ENCODE peak calls at places on chromosomes 12 and 14, in eight cellular contexts. Q is ELF-1; U is GM04503; E is endothelial cell of umbilical vein; M is left ventricle myocardium superior; Y is T-helper 1 cell; T is natural killer cell treated with Interleukin-12 subunit alpha and Interleukin-12 subunit beta and Interleukin-15 and Interleukin-18, amount 100 ng/mL, for 72 hours; L is A549. S is an unnamed sample.

GRCh38 chr12:133073836-133074235 is 6.9 kb upstream of the ZNF140 start:
- DNase-seq in Q (no peak), U (no peak), E (no peak), M (no peak), Y (no peak), T (no peak), L (no peak), S (no peak)

GRCh38 chr12:120529641-120530314 is 820 bp upstream of the COQ5 start:
- DNase-seq in Q (peak), U (no peak), E (peak), M (no peak), Y (no peak), T (no peak), L (peak), S (peak)

GRCh38 chr14:69539631-69540410 is 34.9 kb downstream of the CCDC177 start:
- DNase-seq in Q (no peak), U (peak), E (no peak), M (peak), Y (no peak), T (no peak), L (no peak), S (no peak)

GRCh38 chr12:100443434-100443833 is 30.2 kb upstream of the NR1H4 start:
- DNase-seq in Q (no peak), U (no peak), E (no peak), M (no peak), Y (no peak), T (no peak), L (no peak), S (no peak)

GRCh38 chr12:111546758-111547383 is 52.2 kb downstream of the ATXN2 start:
- DNase-seq in Q (no peak), U (no peak), E (no peak), M (no peak), Y (no peak), T (no peak), L (no peak), S (peak)

GRCh38 chr14:105881021-105881930 is 354.9 kb downstream of the TMEM121 start:
- DNase-seq in Q (no peak), U (no peak), E (no peak), M (peak), Y (peak), T (peak), L (no peak), S (no peak)

GRCh38 chr14:55721353-55721752 is 141.3 kb downstream of the KTN1 start:
- DNase-seq in Q (no peak), U (peak), E (peak), M (no peak), Y (no peak), T (no peak), L (no peak), S (peak)

GRCh38 chr14:89621009-89621421 is 204.0 kb upstream of the FOXN3 start:
- DNase-seq in Q (no peak), U (no peak), E (no peak), M (no peak), Y (peak), T (no peak), L (no peak), S (no peak)

GRCh38 chr14:61489002-61489401 is 167.6 kb downstream of the PRKCH start:
- DNase-seq in Q (no peak), U (no peak), E (no peak), M (no peak), Y (no peak), T (no peak), L (no peak), S (no peak)

GRCh38 chr14:26984318-26985177 is 386.7 kb upstream of the NOVA1 start:
- DNase-seq in Q (peak), U (peak), E (peak), M (peak), Y (no peak), T (no peak), L (no peak), S (peak)

GRCh38 chr12:52788876-52789636 is 6.9 kb downstream of the KRT3 start:
- DNase-seq in Q (no peak), U (no peak), E (no peak), M (no peak), Y (no peak), T (no peak), L (no peak), S (no peak)

GRCh38 chr12:26451763-26452162 is 256.4 kb downstream of the SSPN start:
- DNase-seq in Q (no peak), U (no peak), E (no peak), M (no peak), Y (no peak), T (no peak), L (no peak), S (no peak)

GRCh38 chr14:38080696-38081095 is 127.0 kb upstream of the SSTR1 start:
- DNase-seq in Q (no peak), U (no peak), E (no peak), M (no peak), Y (no peak), T (no peak), L (no peak), S (no peak)

GRCh38 chr12:76238688-76239087 is 109.5 kb downstream of the BBS10 start:
- DNase-seq in Q (no peak), U (no peak), E (no peak), M (no peak), Y (no peak), T (no peak), L (no peak), S (no peak)

GRCh38 chr12:1047898-1048660 is 57.1 kb downstream of the ERC1 start:
- DNase-seq in Q (no peak), U (no peak), E (peak), M (no peak), Y (no peak), T (no peak), L (no peak), S (peak)

GRCh38 chr12:53185582-53186153 is 4.9 kb upstream of the CSAD start:
- DNase-seq in Q (no peak), U (no peak), E (no peak), M (no peak), Y (no peak), T (no peak), L (no peak), S (no peak)

GRCh38 chr14:36665887-36666415 is 4.3 kb downstream of the PAX9 start:
- DNase-seq in Q (no peak), U (no peak), E (no peak), M (no peak), Y (no peak), T (no peak), L (no peak), S (no peak)

GRCh38 chr12:106118-106561 is 39.6 kb downstream of the IQSEC3 start:
- DNase-seq in Q (peak), U (no peak), E (no peak), M (peak), Y (no peak), T (peak), L (peak), S (no peak)

GRCh38 chr14:85218982-85219381 is 311.0 kb upstream of the FLRT2 start:
- DNase-seq in Q (no peak), U (no peak), E (no peak), M (no peak), Y (no peak), T (no peak), L (no peak), S (no peak)

GRCh38 chr12:132026796-132027500 is 77.2 kb downstream of the EP400 start:
- DNase-seq in Q (no peak), U (no peak), E (no peak), M (no peak), Y (no peak), T (no peak), L (no peak), S (no peak)

GRCh38 chr14:59190372-59190771 is 1.9 kb downstream of the DAAM1 start:
- DNase-seq in Q (no peak), U (no peak), E (no peak), M (no peak), Y (no peak), T (no peak), L (peak), S (peak)

GRCh38 chr12:1517007-1517406 is 77.4 kb downstream of the FBXL14 start:
- DNase-seq in Q (peak), U (peak), E (no peak), M (no peak), Y (no peak), T (no peak), L (no peak), S (peak)

GRCh38 chr14:104936361-104937155 is 11.9 kb downstream of the PLD4 start:
- DNase-seq in Q (no peak), U (no peak), E (no peak), M (no peak), Y (no peak), T (no peak), L (no peak), S (no peak)

GRCh38 chr14:59251811-59252771 is 63.6 kb downstream of the DAAM1 start:
- DNase-seq in Q (no peak), U (peak), E (no peak), M (no peak), Y (no peak), T (no peak), L (no peak), S (peak)

GRCh38 chr14:71539660-71540285 is 392.5 kb upstream of the RGS6 start:
- DNase-seq in Q (no peak), U (no peak), E (peak), M (no peak), Y (no peak), T (no peak), L (no peak), S (no peak)

GRCh38 chr14:94977016-94977415 is 180.3 kb downstream of the DICER1 start:
- DNase-seq in Q (no peak), U (no peak), E (no peak), M (no peak), Y (no peak), T (no peak), L (no peak), S (no peak)

GRCh38 chr12:6328045-6328779 is 13.7 kb downstream of the TNFRSF1A start:
- DNase-seq in Q (no peak), U (no peak), E (no peak), M (no peak), Y (no peak), T (no peak), L (no peak), S (no peak)

GRCh38 chr12:25020621-25021243 is 71.8 kb upstream of the BCAT1 start:
- DNase-seq in Q (no peak), U (no peak), E (no peak), M (no peak), Y (no peak), T (no peak), L (no peak), S (no peak)

GRCh38 chr12:112595415-112595814 is 176.7 kb downstream of the PTPN11 start:
- DNase-seq in Q (no peak), U (no peak), E (no peak), M (no peak), Y (no peak), T (no peak), L (no peak), S (no peak)

GRCh38 chr14:37566811-37567371 is 28.2 kb downstream of the FOXA1 start:
- DNase-seq in Q (no peak), U (no peak), E (peak), M (no peak), Y (no peak), T (no peak), L (no peak), S (peak)

GRCh38 chr12:602700-603068 is 60.6 kb downstream of the NINJ2 start:
- DNase-seq in Q (no peak), U (no peak), E (no peak), M (no peak), Y (no peak), T (no peak), L (no peak), S (no peak)

GRCh38 chr14:93013368-93013719 is 90.4 kb downstream of the CHGA start:
- DNase-seq in Q (no peak), U (peak), E (no peak), M (no peak), Y (no peak), T (no peak), L (no peak), S (peak)

GRCh38 chr14:101808894-101809670 is 47.6 kb downstream of the PPP2R5C start:
- DNase-seq in Q (no peak), U (no peak), E (peak), M (no peak), Y (no peak), T (no peak), L (no peak), S (no peak)

GRCh38 chr12:15677207-15677606 is 112.0 kb downstream of the EPS8 start:
- DNase-seq in Q (no peak), U (no peak), E (no peak), M (no peak), Y (no peak), T (no peak), L (no peak), S (no peak)

GRCh38 chr14:26323781-26324363 is 274.0 kb downstream of the NOVA1 start:
- DNase-seq in Q (no peak), U (no peak), E (no peak), M (no peak), Y (no peak), T (no peak), L (no peak), S (no peak)

GRCh38 chr14:64232095-64232830 is 61.9 kb downstream of the ESR2 start:
- DNase-seq in Q (no peak), U (no peak), E (peak), M (no peak), Y (no peak), T (no peak), L (no peak), S (peak)

GRCh38 chr12:68610435-68611093 is at the start of gene RAP1B:
- DNase-seq in Q (peak), U (no peak), E (peak), M (peak), Y (peak), T (peak), L (peak), S (peak)

GRCh38 chr14:38958589-38958988 is 144.4 kb downstream of the SEC23A start:
- DNase-seq in Q (no peak), U (peak), E (peak), M (no peak), Y (no peak), T (no peak), L (no peak), S (no peak)